ENCODE peak calls at places on chromosomes 5 and 9, in four cellular contexts. Q is stomach, E is right lobe of liver, H is sigmoid colon. G is an unnamed sample. For H3K4me1, the result is how much of the 10 kb centered on the place peaks cover.

GRCh38 chr5:133428072-133428660 is 184.2 kb downstream of the FSTL4 start:
- DNase-seq in E (no peak), H (no peak), Q (no peak), G (no peak)

GRCh38 chr5:151296974-151297373 is 6.6 kb downstream of the SLC36A3 start:
- DNase-seq in H (no peak), Q (no peak), E (no peak), G (no peak)

GRCh38 chr9:22446950-22447606 is 454 bp downstream of the DMRTA1 start:
- DNase-seq in E (peak), Q (peak), H (peak), G (no peak)

GRCh38 chr5:147190236-147190815 is 44.5 kb upstream of the STK32A start:
- DNase-seq in H (no peak), Q (no peak), E (no peak), G (no peak)

GRCh38 chr5:81694726-81695125 is 56.2 kb downstream of the SSBP2 start:
- DNase-seq in E (no peak), H (no peak), Q (no peak), G (no peak)

GRCh38 chr9:96135071-96135825 is 166.7 kb downstream of the HSD17B3 start:
- DNase-seq in E (no peak), H (peak), Q (no peak), G (no peak)

GRCh38 chr5:175460126-175460525 is 16.1 kb upstream of the DRD1 start:
- DNase-seq in E (no peak), H (no peak), Q (no peak), G (no peak)

GRCh38 chr9:3475300-3476020 is 50.3 kb downstream of the RFX3 start:
- DNase-seq in E (no peak), Q (no peak), H (no peak), G (no peak)

GRCh38 chr5:57106661-57107060 is 67.2 kb upstream of the GPBP1 start:
- DNase-seq in Q (no peak), H (no peak), E (no peak), G (no peak)

GRCh38 chr5:127812570-127812969 is 109.4 kb downstream of the CCDC192 start:
- DNase-seq in Q (no peak), E (no peak), H (no peak), G (no peak)

GRCh38 chr9:22037954-22038690 is 29.0 kb upstream of the CDKN2B start:
- DNase-seq in H (no peak), E (no peak), Q (no peak), G (no peak)

GRCh38 chr5:94245608-94246007 is 372.8 kb downstream of the KIAA0825 start:
- DNase-seq in E (no peak), H (no peak), Q (no peak), G (no peak)

GRCh38 chr5:110625376-110625999 is 101.0 kb downstream of the TMEM232 start:
- DNase-seq in H (no peak), E (no peak), Q (no peak), G (no peak)

GRCh38 chr9:76452839-76453238 is 6.1 kb upstream of the GCNT1 start:
- DNase-seq in Q (no peak), H (no peak), E (no peak), G (no peak)

GRCh38 chr9:79300153-79300552 is 271.6 kb upstream of the TLE4 start:
- DNase-seq in E (no peak), Q (no peak), H (no peak), G (no peak)

GRCh38 chr9:3235497-3235896 is 290.3 kb downstream of the RFX3 start:
- DNase-seq in H (no peak), E (no peak), Q (no peak), G (no peak)

GRCh38 chr5:81207009-81207408 is 26.1 kb upstream of the CKMT2 start:
- DNase-seq in H (no peak), E (no peak), Q (no peak), G (no peak)

GRCh38 chr5:174690256-174690655 is 34.1 kb upstream of the MSX2 start:
- DNase-seq in Q (no peak), E (no peak), H (no peak), G (peak)

GRCh38 chr9:108053555-108054061 is 564.0 kb upstream of the KLF4 start:
- DNase-seq in Q (peak), H (peak), E (no peak), G (peak)

GRCh38 chr5:109997191-109997590 is 307.5 kb downstream of the MAN2A1 start:
- DNase-seq in Q (no peak), E (no peak), H (no peak), G (no peak)

GRCh38 chr9:112310826-112311225 is 22.6 kb downstream of the PTBP3 start:
- DNase-seq in H (no peak), E (no peak), Q (no peak), G (no peak)

GRCh38 chr9:131254107-131254491 is 22.2 kb downstream of the FAM78A start:
- DNase-seq in Q (no peak), E (no peak), H (no peak), G (no peak)

GRCh38 chr9:131257266-131258025 is 18.9 kb downstream of the FAM78A start:
- DNase-seq in H (no peak), E (peak), Q (no peak), G (no peak)

GRCh38 chr9:131255731-131256197 is 20.5 kb downstream of the FAM78A start:
- DNase-seq in H (no peak), E (peak), Q (no peak), G (no peak)

DNA sequence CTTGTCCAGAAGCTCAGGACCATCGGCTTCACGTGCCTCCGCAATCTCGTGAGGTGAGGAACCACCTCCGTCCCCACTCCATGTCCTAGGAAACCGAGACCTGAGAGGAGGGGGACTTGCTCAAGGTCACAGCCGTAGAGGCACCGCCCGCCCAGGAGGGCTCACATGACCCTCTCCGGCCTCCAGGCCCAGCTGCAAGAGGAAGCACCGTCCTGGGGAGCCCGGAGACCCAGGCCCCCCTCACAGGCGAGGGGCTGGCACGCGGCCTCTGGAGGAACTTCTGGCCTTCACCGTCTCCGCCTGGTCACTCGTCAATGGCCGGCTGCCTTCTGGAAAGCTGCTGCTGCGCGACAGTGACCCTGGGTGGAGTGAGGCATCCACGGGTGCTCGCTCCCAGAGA is 24.2 kb downstream of the FAM78A start:
- DNase-seq in E (no peak), H (no peak), Q (no peak), G (no peak)
- H3K4me1 ChIP-seq in E (under half), H (under half), Q (under half), G (under half)

GRCh38 chr5:72821776-72822175 is 5.3 kb downstream of the TNPO1 start:
- DNase-seq in Q (no peak), E (no peak), H (no peak), G (no peak)

GRCh38 chr5:72817076-72817476 is 615 bp downstream of the TNPO1 start:
- DNase-seq in Q (peak), H (peak), E (peak), G (peak)

GRCh38 chr5:72816297-72817075 is at the start of gene TNPO1:
- DNase-seq in E (peak), Q (peak), H (peak), G (peak)

GRCh38 chr5:72817639-72818266 is 1.3 kb downstream of the TNPO1 start:
- DNase-seq in H (no peak), E (no peak), Q (no peak), G (no peak)

DNA sequence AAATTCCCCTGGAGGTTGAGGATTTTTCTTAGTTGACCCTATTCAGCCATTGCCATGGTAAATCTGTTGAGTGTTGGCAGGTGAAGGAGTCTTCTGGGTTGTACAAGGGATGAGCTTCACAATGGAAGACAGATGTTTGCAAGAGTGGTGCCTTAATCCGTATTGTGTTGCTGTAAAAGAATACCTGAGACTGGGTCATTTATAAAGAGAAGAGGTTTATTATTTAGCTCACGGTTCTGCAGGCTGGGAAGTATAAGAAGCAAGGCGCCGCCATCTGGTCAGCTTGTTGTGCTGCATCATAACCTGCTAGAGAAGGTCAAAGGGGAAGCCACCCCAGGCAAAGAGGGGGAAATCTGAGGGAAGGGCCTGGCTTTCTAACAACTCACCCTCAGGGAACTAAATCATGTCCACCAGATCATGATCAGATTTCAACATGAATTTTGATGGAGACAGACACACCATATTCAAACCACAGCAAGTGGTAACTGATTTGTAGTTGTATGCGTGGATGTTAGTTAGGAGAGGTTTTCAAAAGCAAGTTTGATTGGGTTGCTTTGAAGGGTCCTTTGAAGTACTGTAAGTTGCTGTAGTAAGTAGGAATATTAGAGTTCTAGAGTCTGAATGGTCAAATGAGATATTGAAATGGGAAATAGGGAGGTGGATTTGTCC is 2.5 kb downstream of the TNPO1 start:
- DNase-seq in H (peak), E (peak), Q (peak), G (peak)
- TF ChIP-seq POLR2A in H (no peak), E (no peak), Q (no peak), G (no peak)

GRCh38 chr9:37338218-37338617 is 84.3 kb upstream of the GRHPR start:
- DNase-seq in H (no peak), E (no peak), Q (no peak), G (no peak)

GRCh38 chr9:37340961-37341360 is 81.5 kb upstream of the GRHPR start:
- DNase-seq in H (no peak), E (no peak), Q (no peak), G (no peak)

GRCh38 chr9:37341704-37342103 is 80.8 kb upstream of the GRHPR start:
- DNase-seq in Q (no peak), E (no peak), H (no peak), G (no peak)

GRCh38 chr9:37337301-37337905 is 85.1 kb upstream of the GRHPR start:
- DNase-seq in Q (no peak), E (no peak), H (no peak), G (no peak)

DNA sequence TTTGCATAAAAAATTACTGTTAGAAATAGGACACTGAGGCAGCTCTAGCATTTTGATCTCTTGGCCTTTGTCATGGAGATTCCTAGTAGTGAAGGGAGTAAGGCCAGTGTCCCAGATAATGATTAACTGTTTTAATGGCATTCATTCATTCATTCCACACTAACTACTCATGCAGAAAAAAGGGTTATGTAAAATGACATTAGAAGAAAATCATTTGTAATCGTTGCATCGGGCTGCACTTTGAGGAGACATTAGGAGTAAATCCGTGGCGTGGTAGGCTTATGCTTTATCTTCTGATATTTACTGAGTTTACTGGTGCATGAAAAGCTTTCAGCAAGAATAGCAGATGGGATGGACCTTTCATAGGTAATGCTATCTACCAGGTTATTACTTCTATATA is 82.6 kb upstream of the GRHPR start:
- DNase-seq in Q (no peak), H (no peak), E (no peak), G (no peak)
- H3K4me1 ChIP-seq in Q (under half), H (under half), E (under half), G (under half)

GRCh38 chr5:75363111-75363510 is 26.1 kb downstream of the HMGCR start:
- DNase-seq in Q (no peak), E (no peak), H (no peak), G (no peak)
- TF ChIP-seq POLR2A in Q (no peak), E (no peak), H (no peak), G (no peak)

GRCh38 chr9:128092199-128092977 is 24.4 kb downstream of the SLC25A25 start:
- DNase-seq in E (no peak), H (no peak), Q (no peak), G (no peak)
- H3K4me1 ChIP-seq in E (under half), H (half or more), Q (half or more), G (under half)

GRCh38 chr5:154038604-154039457 is at the start of the genes FAM114A2 and MFAP3:
- DNase-seq in H (peak), Q (peak), E (peak), G (peak)
- TF ChIP-seq POLR2A in H (peak), Q (no peak), E (peak), G (peak)